ENCODE peak calls at places on chromosomes 1 and 21, in seven cellular contexts. A, N, H, X, E, K and S are unnamed samples.
A peak's percentile ranks its signal among the peaks of the same experiment; 100 is the strongest.

GRCh38 chr1:40877681-40878080 is 15.5 kb upstream of the CITED4 start:
- DNase-seq in A (no peak), N (no peak), H (no peak), X (no peak), E (peak; percentile 93), K (no peak), S (peak; percentile 80)

GRCh38 chr21:35116777-35117176 is 67.7 kb upstream of the RUNX1 start:
- DNase-seq in A (no peak), N (no peak), H (no peak), X (no peak), E (no peak), K (no peak), S (no peak)

GRCh38 chr21:45550552-45551210 is 8.4 kb upstream of the SLC19A1 start:
- DNase-seq in A (no peak), N (peak; percentile 37), H (peak; percentile 77), X (peak; percentile 68), E (peak; percentile 36), K (no peak), S (no peak)

GRCh38 chr1:92538413-92539061 is 51.8 kb upstream of the GFI1 start:
- DNase-seq in A (no peak), N (no peak), H (peak; percentile 48), X (no peak), E (no peak), K (no peak), S (no peak)

GRCh38 chr1:28287315-28287714 is 28.0 kb downstream of the SESN2 start:
- DNase-seq in A (no peak), N (no peak), H (no peak), X (no peak), E (peak; percentile 18), K (no peak), S (peak; percentile 35)

GRCh38 chr1:34266127-34266951 is 89.6 kb downstream of the C1orf94 start:
- DNase-seq in A (no peak), N (no peak), H (no peak), X (no peak), E (no peak), K (no peak), S (peak; percentile 1)

GRCh38 chr1:42315500-42315899 is 19.5 kb downstream of the FOXJ3 start:
- DNase-seq in A (no peak), N (no peak), H (no peak), X (no peak), E (no peak), K (no peak), S (no peak)

GRCh38 chr1:61253059-61253735 is 170.8 kb downstream of the NFIA start:
- DNase-seq in A (peak; percentile 2), N (peak; percentile 66), H (no peak), X (no peak), E (peak; percentile 94), K (no peak), S (peak; percentile 80)

GRCh38 chr21:45309541-45310381 is 22.1 kb upstream of the POFUT2 start:
- DNase-seq in A (no peak), N (no peak), H (no peak), X (no peak), E (no peak), K (no peak), S (no peak)